ENCODE peak calls at places on chromosome 21, in six cellular contexts. V is MM.1S, Z is NCI-H345, P is ovary, U is CMK, A is foreskin melanocyte. C is an unnamed sample.

GRCh38 chr21:39434950-39435349 is 10.6 kb downstream of the LCA5L start:
- DNase-seq in V (no peak), Z (no peak), P (no peak), U (no peak), A (no peak), C (no peak)

GRCh38 chr21:33481314-33481943 is 1.7 kb upstream of the TMEM50B start:
- DNase-seq in V (no peak), Z (no peak), P (no peak), U (no peak), A (no peak), C (no peak)

GRCh38 chr21:36149788-36150187 is 6.8 kb upstream of the DOP1B start:
- DNase-seq in V (no peak), Z (no peak), P (no peak), U (no peak), A (no peak), C (no peak)

GRCh38 chr21:44582055-44582454 is 1.7 kb upstream of the KRTAP10-5 start:
- DNase-seq in V (no peak), Z (no peak), P (no peak), U (no peak), A (no peak), C (no peak)

GRCh38 chr21:37710555-37711293 is 205.5 kb downstream of the KCNJ6 start:
- DNase-seq in V (no peak), Z (peak), P (no peak), U (no peak), A (peak), C (no peak)

GRCh38 chr21:43993420-43993934 is 18.6 kb upstream of the TRAPPC10 start:
- DNase-seq in V (no peak), Z (no peak), P (no peak), U (no peak), A (no peak), C (no peak)

GRCh38 chr21:42312626-42313104 is 2.5 kb downstream of the TFF3 start:
- DNase-seq in V (no peak), Z (peak), P (no peak), U (no peak), A (no peak), C (no peak)

GRCh38 chr21:31370893-31371652 is 27.0 kb upstream of the TIAM1 start:
- DNase-seq in V (no peak), Z (no peak), P (no peak), U (no peak), A (no peak), C (no peak)

GRCh38 chr21:36767096-36767495 is 68.2 kb downstream of the SIM2 start:
- DNase-seq in V (no peak), Z (no peak), P (no peak), U (no peak), A (no peak), C (no peak)

GRCh38 chr21:17523007-17523451 is 10.2 kb downstream of the CXADR start:
- DNase-seq in V (no peak), Z (no peak), P (no peak), U (no peak), A (no peak), C (no peak)

C was measured in DMS79 treated with DMSO at 0.1 percent for 48 hours.